ENCODE peak calls at places on chromosomes 6 and 20, in five cellular contexts. T, G, D, S and N are unnamed samples.

GRCh38 chr6:111297776-111298175 is 185.2 kb downstream of the REV3L start:
- DNase-seq in T (no peak), G (no peak), D (no peak), S (no peak), N (no peak)

GRCh38 chr6:159953091-159953581 is 15.7 kb upstream of the IGF2R start:
- DNase-seq in T (peak), G (no peak), D (no peak), S (peak), N (no peak)

GRCh38 chr20:22566876-22567658 is 17.3 kb downstream of the FOXA2 start:
- DNase-seq in T (no peak), G (no peak), D (no peak), S (no peak), N (no peak)

GRCh38 chr6:56938634-56939294 is 16.1 kb upstream of the BEND6 start:
- DNase-seq in T (peak), G (no peak), D (no peak), S (no peak), N (no peak)

GRCh38 chr6:30891450-30891723 is 7.1 kb downstream of the DDR1 start:
- DNase-seq in T (no peak), G (no peak), D (no peak), S (no peak), N (no peak)

GRCh38 chr6:33578588-33579011 is 1.5 kb downstream of the BAK1 start:
- DNase-seq in T (no peak), G (no peak), D (no peak), S (no peak), N (no peak)

GRCh38 chr6:76681781-76682180 is 609.3 kb upstream of the IMPG1 start:
- DNase-seq in T (no peak), G (no peak), D (no peak), S (no peak), N (no peak)

GRCh38 chr6:52995913-52996685 is 1.0 kb upstream of the GSTA4 start:
- DNase-seq in T (peak), G (peak), D (no peak), S (peak), N (peak)

GRCh38 chr6:26071135-26071534 is 16.1 kb upstream of the HFE start:
- DNase-seq in T (no peak), G (no peak), D (no peak), S (no peak), N (no peak)

GRCh38 chr20:17625246-17626051 is 55.6 kb downstream of the DSTN start:
- DNase-seq in T (no peak), G (no peak), D (no peak), S (peak), N (no peak)

GRCh38 chr20:62764156-62764935 is 31.9 kb upstream of the MRGBP start:
- DNase-seq in T (no peak), G (no peak), D (no peak), S (no peak), N (no peak)

GRCh38 chr6:6366778-6367177 is 46.3 kb upstream of the F13A1 start:
- DNase-seq in T (no peak), G (no peak), D (no peak), S (no peak), N (no peak)

GRCh38 chr6:45586216-45587171 is 208.8 kb upstream of the SUPT3H start:
- DNase-seq in T (no peak), G (no peak), D (no peak), S (no peak), N (no peak)

GRCh38 chr20:58666702-58667101 is 15.6 kb downstream of the STX16 start:
- DNase-seq in T (no peak), G (no peak), D (no peak), S (no peak), N (no peak)

GRCh38 chr6:42963855-42964605 is 3.5 kb downstream of the GNMT start:
- DNase-seq in T (peak), G (no peak), D (no peak), S (no peak), N (no peak)

GRCh38 chr20:48648482-48649051 is 179.2 kb downstream of the PREX1 start:
- DNase-seq in T (no peak), G (no peak), D (no peak), S (no peak), N (no peak)

GRCh38 chr6:13550656-13551055 is 23.7 kb upstream of the SIRT5 start:
- DNase-seq in T (no peak), G (no peak), D (no peak), S (no peak), N (no peak)

GRCh38 chr6:31582230-31582601 is at the start of gene LTB:
- DNase-seq in T (no peak), G (no peak), D (no peak), S (no peak), N (no peak)

GRCh38 chr6:129893513-129894098 is 32.5 kb upstream of the TMEM244 start:
- DNase-seq in T (peak), G (no peak), D (no peak), S (no peak), N (no peak)

GRCh38 chr20:46568570-46569129 is 18.2 kb upstream of the OCSTAMP start:
- DNase-seq in T (peak), G (peak), D (no peak), S (peak), N (peak)

GRCh38 chr6:136566007-136566487 is 15.8 kb upstream of the MAP7 start:
- DNase-seq in T (no peak), G (peak), D (no peak), S (no peak), N (no peak)

GRCh38 chr6:82348130-82348529 is 15.5 kb upstream of the TPBG start:
- DNase-seq in T (no peak), G (no peak), D (no peak), S (no peak), N (no peak)

GRCh38 chr20:12916699-12917098 is 92.1 kb upstream of the SPTLC3 start:
- DNase-seq in T (no peak), G (no peak), D (no peak), S (no peak), N (no peak)

GRCh38 chr6:159807150-159807859 is 7.2 kb downstream of the PNLDC1 start:
- DNase-seq in T (no peak), G (no peak), D (no peak), S (no peak), N (no peak)

GRCh38 chr20:44651507-44652373 is at the start of gene ADA:
- DNase-seq in T (peak), G (peak), D (no peak), S (peak), N (no peak)

GRCh38 chr6:158020272-158020711 is 38.6 kb downstream of the SYNJ2 start:
- DNase-seq in T (no peak), G (no peak), D (no peak), S (no peak), N (no peak)

GRCh38 chr6:134453792-134454510 is 136.0 kb upstream of the SGK1 start:
- DNase-seq in T (no peak), G (no peak), D (no peak), S (no peak), N (no peak)

GRCh38 chr6:12595161-12595792 is 121.3 kb upstream of the PHACTR1 start:
- DNase-seq in T (peak), G (no peak), D (no peak), S (no peak), N (no peak)

GRCh38 chr6:154479388-154480143 is 30.9 kb downstream of the CNKSR3 start:
- DNase-seq in T (peak), G (no peak), D (no peak), S (no peak), N (no peak)

GRCh38 chr20:2610326-2610725 is 42.1 kb upstream of the NOP56 start:
- DNase-seq in T (no peak), G (no peak), D (no peak), S (no peak), N (no peak)

GRCh38 chr6:56804996-56805395 is 149.9 kb upstream of the BEND6 start:
- DNase-seq in T (peak), G (no peak), D (no peak), S (no peak), N (no peak)

GRCh38 chr20:51412991-51413471 is 129.5 kb downstream of the NFATC2 start:
- DNase-seq in T (no peak), G (no peak), D (no peak), S (no peak), N (peak)

DNA sequence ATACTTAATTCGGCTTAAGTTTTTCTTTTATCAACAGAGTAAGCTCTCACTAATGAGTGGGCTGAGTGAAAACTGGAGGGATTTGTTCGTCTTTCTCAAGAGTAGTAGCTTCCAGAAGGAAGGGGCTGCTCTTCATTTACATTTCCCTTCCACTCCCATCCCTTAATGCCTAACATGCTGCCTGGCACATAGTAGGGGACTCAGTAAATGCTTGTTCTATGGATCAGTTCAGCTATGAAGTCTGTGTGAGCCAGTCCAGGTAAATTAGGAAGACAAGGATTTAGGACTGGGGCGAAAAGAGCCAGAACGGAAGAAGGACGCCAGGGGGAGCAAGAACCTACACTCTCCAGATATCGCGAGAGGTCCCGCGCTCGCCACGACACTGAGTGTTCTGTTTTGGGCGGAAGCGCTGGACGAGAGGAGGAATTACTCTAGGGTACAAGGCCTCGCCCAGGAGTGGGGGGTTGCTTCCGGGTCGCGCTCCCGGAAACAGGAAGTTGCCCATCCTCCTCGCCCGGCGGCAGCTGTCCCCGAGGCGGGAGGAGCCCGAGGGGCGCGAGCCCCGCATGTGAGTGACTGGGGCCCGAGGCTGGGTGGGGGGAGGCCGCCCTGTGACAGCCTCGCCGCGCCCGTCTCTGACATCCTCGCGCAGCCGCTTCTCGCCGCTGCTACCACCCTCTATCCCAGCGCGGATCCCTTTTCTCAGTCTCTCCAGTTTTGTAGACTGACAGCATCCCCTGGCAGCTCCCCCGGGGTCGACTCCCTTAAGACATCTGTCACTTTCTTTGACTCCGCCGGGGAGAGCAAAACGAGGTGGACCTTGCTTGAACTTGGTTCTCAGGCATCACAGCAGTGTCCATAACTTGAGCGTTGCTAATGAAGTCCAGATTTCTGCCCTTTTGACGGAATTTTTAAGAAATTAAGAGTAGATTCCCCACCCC is at the start of gene C6orf89:
- DNase-seq in T (peak), G (peak), D (peak), S (peak), N (peak)
- TF ChIP-seq POLR2A in T (peak), G (peak), D (peak), S (peak), N (peak)

GRCh38 chr6:37204014-37204751 is 34.2 kb downstream of the PIM1 start:
- DNase-seq in T (peak), G (no peak), D (no peak), S (peak), N (peak)
- TF ChIP-seq POLR2A in T (no peak), G (no peak), D (no peak), S (no peak), N (no peak)

GRCh38 chr20:35617397-35618031 is 1.9 kb downstream of the SPAG4 start:
- DNase-seq in T (peak), G (no peak), D (no peak), S (peak), N (peak)

GRCh38 chr20:35615667-35616464 is at the start of gene SPAG4:
- DNase-seq in T (peak), G (peak), D (peak), S (peak), N (peak)

GRCh38 chr20:35618032-35618371 is 2.4 kb downstream of the SPAG4 start:
- DNase-seq in T (no peak), G (no peak), D (no peak), S (no peak), N (no peak)

GRCh38 chr20:35618372-35619131 is 2.9 kb downstream of the SPAG4 start:
- DNase-seq in T (peak), G (no peak), D (no peak), S (peak), N (no peak)

GRCh38 chr20:35616465-35617396 is 1.1 kb downstream of the SPAG4 start:
- DNase-seq in T (peak), G (peak), D (peak), S (peak), N (peak)
- TF ChIP-seq POLR2A in T (peak), G (peak), D (peak), S (peak), N (peak)

DNA sequence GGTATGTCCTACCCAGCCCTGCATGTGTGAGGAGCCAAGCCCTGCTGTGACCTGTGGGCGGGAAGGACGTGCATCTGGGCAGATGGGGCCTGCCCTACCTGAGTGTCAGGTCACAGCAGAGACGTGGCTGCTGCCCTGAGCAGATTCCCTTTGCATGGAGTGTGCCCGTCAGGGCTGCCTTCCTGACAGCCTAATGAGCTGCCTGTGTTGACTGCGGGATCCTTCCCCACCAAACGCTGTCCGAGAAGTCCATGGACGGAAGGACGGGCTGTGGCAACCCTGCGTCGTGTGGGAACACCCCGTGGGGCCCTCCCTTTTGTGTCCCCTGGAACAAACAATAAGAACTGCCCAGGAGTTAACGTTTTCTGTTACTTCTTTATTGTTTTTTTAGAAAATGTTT is 343.2 kb downstream of the CDH4 start:
- DNase-seq in T (no peak), G (no peak), D (no peak), S (no peak), N (no peak)
- TF ChIP-seq POLR2A in T (no peak), G (no peak), D (no peak), S (no peak), N (no peak)

GRCh38 chr6:88561974-88562736 is 396.0 kb upstream of the CNR1 start:
- DNase-seq in T (no peak), G (no peak), D (no peak), S (peak), N (no peak)

GRCh38 chr6:88565836-88566235 is 397.6 kb downstream of the RNGTT start:
- DNase-seq in T (no peak), G (no peak), D (no peak), S (no peak), N (no peak)

GRCh38 chr6:88565409-88565811 is 398.0 kb downstream of the RNGTT start:
- DNase-seq in T (no peak), G (no peak), D (no peak), S (no peak), N (no peak)

GRCh38 chr6:88561034-88561973 is 395.2 kb upstream of the CNR1 start:
- DNase-seq in T (no peak), G (no peak), D (no peak), S (no peak), N (no peak)

DNA sequence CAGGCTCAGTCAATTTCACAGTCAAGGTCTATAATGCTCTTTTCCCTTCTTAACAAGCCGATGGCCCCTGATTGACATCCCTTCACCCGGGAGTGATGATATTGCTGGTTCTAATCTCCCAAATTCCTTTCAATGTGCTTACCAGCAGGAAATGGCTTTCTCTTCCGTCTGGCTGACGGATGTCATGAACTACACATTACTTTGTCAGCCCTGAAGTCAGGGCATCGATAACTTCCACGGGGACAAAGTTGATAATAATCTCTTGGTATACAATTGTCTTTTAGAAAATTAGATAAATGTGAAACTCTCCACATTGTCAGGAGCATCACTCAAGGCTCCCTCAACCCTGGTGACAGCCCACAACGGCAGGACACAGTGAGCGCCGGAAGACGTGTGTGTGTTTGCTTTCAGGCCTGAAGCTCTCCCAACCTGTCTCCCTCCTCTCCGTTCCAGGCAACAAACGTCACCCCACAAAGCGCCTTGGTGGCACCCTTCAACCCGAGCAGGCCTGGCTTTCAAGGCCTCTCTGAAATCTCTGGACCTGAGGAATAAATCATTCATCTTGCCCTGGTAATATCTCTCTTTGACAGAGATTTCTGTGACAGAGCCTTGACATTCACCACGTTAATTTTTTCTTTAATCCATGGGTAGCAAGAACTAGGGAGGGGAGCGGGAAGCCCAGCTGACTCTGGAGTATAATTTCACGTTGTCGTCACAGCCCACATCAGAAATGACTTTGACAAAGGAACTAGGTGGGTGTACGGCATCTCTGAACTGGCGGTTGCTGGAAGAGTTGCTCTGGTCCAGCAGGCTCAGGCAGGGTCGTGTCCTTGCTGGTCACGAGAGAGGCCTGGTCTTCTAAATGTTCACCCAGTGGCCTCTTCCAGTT is 396.8 kb upstream of the CNR1 start:
- DNase-seq in T (no peak), G (no peak), D (no peak), S (no peak), N (no peak)
- TF ChIP-seq POLR2A in T (no peak), G (no peak), D (no peak), S (no peak), N (no peak)

DNA sequence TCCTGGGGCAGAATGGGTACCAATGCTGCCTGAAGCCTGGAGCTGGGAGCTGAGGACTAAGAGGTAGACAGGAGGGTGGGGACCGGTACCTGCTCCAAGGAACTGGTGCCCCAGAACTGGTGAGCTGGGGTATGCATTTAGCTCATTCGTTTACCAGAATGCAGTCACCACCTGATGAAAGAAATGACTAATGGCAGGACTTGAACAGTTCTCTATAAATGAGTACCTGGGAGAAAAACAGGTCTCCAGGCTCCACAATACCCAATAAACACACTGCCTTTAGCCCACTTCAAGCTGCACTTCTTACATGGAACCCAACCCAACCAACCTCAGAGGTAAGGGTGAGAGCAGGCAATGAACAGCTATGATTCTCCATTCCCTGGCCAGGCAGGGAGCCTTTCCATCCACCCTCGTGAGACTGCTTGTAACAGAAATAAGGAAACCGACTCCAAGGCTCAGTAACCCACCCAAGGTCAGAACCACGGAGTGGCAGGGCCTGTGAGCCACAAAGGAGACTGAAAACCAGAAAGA is 15.4 kb downstream of the FKBP1A start:
- DNase-seq in T (no peak), G (no peak), D (no peak), S (no peak), N (no peak)
- TF ChIP-seq POLR2A in T (no peak), G (no peak), D (no peak), S (no peak), N (no peak)